ENCODE peak calls at places on chromosomes 3 and 15, in four cellular contexts. Z is uterus, S is NCI-H1092 treated with DMSO at 0.1 percent for 48 hours, G is fibroblast of lung. X is an unnamed sample.

GRCh38 chr3:73727854-73728253 is 103.1 kb upstream of the PDZRN3 start:
- DNase-seq in Z (no peak), S (no peak), G (no peak), X (no peak)

GRCh38 chr15:39596358-39597051 is 15.6 kb downstream of the THBS1 start:
- DNase-seq in Z (no peak), S (no peak), G (peak), X (no peak)

GRCh38 chr3:40546811-40547210 is 22.1 kb downstream of the ZNF621 start:
- DNase-seq in Z (no peak), S (no peak), G (peak), X (peak)

GRCh38 chr3:177778633-177779032 is 581.4 kb upstream of the TBL1XR1 start:
- DNase-seq in Z (no peak), S (no peak), G (no peak), X (no peak)

GRCh38 chr3:185699927-185700326 is 113.8 kb downstream of the SENP2 start:
- DNase-seq in Z (no peak), S (no peak), G (no peak), X (no peak)

GRCh38 chr3:184259878-184260570 is 1.3 kb downstream of the CAMK2N2 start:
- DNase-seq in Z (peak), S (peak), G (peak), X (no peak)

GRCh38 chr3:14861031-14861430 is 42.3 kb downstream of the FGD5 start:
- DNase-seq in Z (no peak), S (no peak), G (no peak), X (no peak)

GRCh38 chr3:114307222-114307840 is 13.5 kb downstream of the TIGIT start:
- DNase-seq in Z (no peak), S (no peak), G (no peak), X (no peak)

GRCh38 chr3:128524374-128525299 is 31.6 kb upstream of the GATA2 start:
- DNase-seq in Z (no peak), S (no peak), G (no peak), X (no peak)

GRCh38 chr3:106814231-106814630 is 563.0 kb upstream of the CCDC54 start:
- DNase-seq in Z (no peak), S (peak), G (no peak), X (no peak)

GRCh38 chr3:48826451-48826850 is 21.2 kb downstream of the PRKAR2A start:
- DNase-seq in Z (no peak), S (no peak), G (peak), X (peak)

GRCh38 chr15:36996121-36996520 is 104.2 kb downstream of the MEIS2 start:
- DNase-seq in Z (no peak), S (no peak), G (no peak), X (no peak)

GRCh38 chr3:122356402-122356801 is 26.6 kb downstream of the MIX23 start:
- DNase-seq in Z (no peak), S (peak), G (peak), X (no peak)

GRCh38 chr3:65597952-65598413 is 440.7 kb downstream of the MAGI1 start:
- DNase-seq in Z (no peak), S (no peak), G (no peak), X (no peak)

GRCh38 chr15:69524850-69525249 is 72.2 kb downstream of the RPLP1 start:
- DNase-seq in Z (no peak), S (no peak), G (no peak), X (no peak)

GRCh38 chr3:15783361-15783969 is 14.3 kb downstream of the ANKRD28 start:
- DNase-seq in Z (no peak), S (no peak), G (peak), X (peak)

GRCh38 chr15:53759333-53759975 is at the start of gene WDR72:
- DNase-seq in Z (no peak), S (peak), G (no peak), X (no peak)

GRCh38 chr3:46410669-46411068 is 3.6 kb downstream of the CCRL2 start:
- DNase-seq in Z (no peak), S (no peak), G (no peak), X (peak)

GRCh38 chr3:44323341-44323955 is 15.1 kb upstream of the TCAIM start:
- DNase-seq in Z (peak), S (peak), G (peak), X (peak)

GRCh38 chr15:78321041-78321570 is 19.0 kb upstream of the CRABP1 start:
- DNase-seq in Z (no peak), S (no peak), G (no peak), X (no peak)

GRCh38 chr15:66777596-66778313 is 75.7 kb downstream of the SMAD6 start:
- DNase-seq in Z (no peak), S (no peak), G (no peak), X (no peak)